ENCODE peak calls at places on chromosome 1, in six cellular contexts. A is NB4, R is cardiac muscle cell, G is trophoblast cell, X is fibroblast of the aortic adventitia, Y is ascending aorta. K is an unnamed sample.

GRCh38 chr1:201261771-201262547 is 21.3 kb upstream of the PKP1 start:
- DNase-seq in A (no peak), R (no peak), G (peak; percentile 95), X (no peak), Y (peak; percentile 46), K (peak; percentile 83)

GRCh38 chr1:31735571-31735970 is 28.6 kb downstream of the ADGRB2 start:
- DNase-seq in A (no peak), R (no peak), G (no peak), X (no peak), Y (no peak), K (no peak)

GRCh38 chr1:221473392-221473791 is 268.5 kb downstream of the DUSP10 start:
- DNase-seq in A (no peak), R (no peak), G (no peak), X (no peak), Y (no peak), K (no peak)

GRCh38 chr1:66761273-66761672 is 9.0 kb downstream of the DYNLT5 start:
- DNase-seq in A (peak; percentile 35), R (no peak), G (peak; percentile 10), X (peak; percentile 25), Y (no peak), K (no peak)

GRCh38 chr1:169795687-169796086 is 980 bp upstream of the METTL18 start:
- DNase-seq in A (peak; percentile 44), R (no peak), G (no peak), X (no peak), Y (no peak), K (no peak)

GRCh38 chr1:231139659-231140650 is 21.9 kb upstream of the TRIM67 start:
- DNase-seq in A (no peak), R (no peak), G (peak; percentile 95), X (peak; percentile 94), Y (no peak), K (no peak)

GRCh38 chr1:36856126-36856525 is 178.2 kb downstream of the GRIK3 start:
- DNase-seq in A (no peak), R (no peak), G (peak; percentile 22), X (no peak), Y (no peak), K (no peak)

GRCh38 chr1:53799141-53799540 is 39.0 kb downstream of the NDC1 start:
- DNase-seq in A (no peak), R (no peak), G (peak; percentile 42), X (peak; percentile 4), Y (no peak), K (no peak)

GRCh38 chr1:41626616-41627375 is 142.3 kb upstream of the EDN2 start:
- DNase-seq in A (no peak), R (no peak), G (peak; percentile 43), X (peak; percentile 25), Y (no peak), K (no peak)

GRCh38 chr1:85606414-85606800 is 25.8 kb downstream of the CCN1 start:
- DNase-seq in A (no peak), R (no peak), G (no peak), X (no peak), Y (no peak), K (no peak)

GRCh38 chr1:203327684-203328457 is 22.6 kb downstream of the BTG2 start:
- DNase-seq in A (peak; percentile 75), R (peak; percentile 50), G (peak; percentile 60), X (peak; percentile 66), Y (peak; percentile 84), K (peak; percentile 92)

GRCh38 chr1:240385985-240386978 is 225.7 kb downstream of the GREM2 start:
- DNase-seq in A (peak; percentile 2), R (no peak), G (peak; percentile 93), X (peak; percentile 91), Y (no peak), K (no peak)

GRCh38 chr1:165367375-165367993 is 11.0 kb upstream of the LMX1A start:
- DNase-seq in A (peak; percentile 61), R (peak; percentile 83), G (peak; percentile 90), X (peak; percentile 84), Y (peak; percentile 87), K (peak; percentile 79)

GRCh38 chr1:56524263-56524662 is 55.1 kb downstream of the PLPP3 start:
- DNase-seq in A (no peak), R (no peak), G (no peak), X (no peak), Y (no peak), K (no peak)

GRCh38 chr1:204584699-204585372 is 68.6 kb downstream of the MDM4 start:
- DNase-seq in A (no peak), R (no peak), G (no peak), X (no peak), Y (no peak), K (no peak)

GRCh38 chr1:205248793-205249601 is 21.3 kb downstream of the TMCC2 start:
- DNase-seq in A (no peak), R (peak; percentile 62), G (no peak), X (peak; percentile 72), Y (peak; percentile 82), K (no peak)

GRCh38 chr1:186873687-186874086 is 44.9 kb downstream of the PLA2G4A start:
- DNase-seq in A (no peak), R (no peak), G (no peak), X (no peak), Y (no peak), K (no peak)

GRCh38 chr1:151311589-151312331 is 15.5 kb downstream of the PI4KB start:
- DNase-seq in A (peak; percentile 95), R (no peak), G (peak; percentile 99), X (peak; percentile 98), Y (peak; percentile 96), K (peak; percentile 92)

GRCh38 chr1:163410073-163410522 is 88.3 kb downstream of the NUF2 start:
- DNase-seq in A (peak; percentile 62), R (peak; percentile 85), G (peak; percentile 79), X (peak; percentile 71), Y (no peak), K (peak; percentile 21)

GRCh38 chr1:154183045-154183968 is 8.6 kb downstream of the TPM3 start:
- DNase-seq in A (peak; percentile 97), R (peak; percentile 97), G (peak; percentile 99), X (peak; percentile 92), Y (peak; percentile 98), K (peak; percentile 94)
- H3K4me3 ChIP-seq in A (peak overlapping the region; percentile 81), R (peak overlapping the region; percentile 54), G (peak overlapping the region; percentile 99), X (peak overlapping the region; percentile 100), Y (peak overlapping the region; percentile 88), K (peak overlapping the region; percentile 94)

GRCh38 chr1:143736562-143736961 is 235.2 kb downstream of the FAM72C start:
- DNase-seq in A (no peak), R (no peak), G (no peak), X (no peak), Y (no peak), K (no peak)
- H3K4me3 ChIP-seq in A (no peak overlapping the region), R (peak overlapping the region; percentile 33), G (peak overlapping the region; percentile 63), X (no peak overlapping the region), Y (no peak overlapping the region), K (no peak overlapping the region)

GRCh38 chr1:20184997-20185833 is 681 bp upstream of the UBXN10 start:
- DNase-seq in A (peak; percentile 78), R (no peak), G (no peak), X (no peak), Y (no peak), K (no peak)
- H3K4me3 ChIP-seq in A (no peak overlapping the region), R (peak overlapping the region; percentile 49), G (no peak overlapping the region), X (no peak overlapping the region), Y (no peak overlapping the region), K (no peak overlapping the region)

DNA sequence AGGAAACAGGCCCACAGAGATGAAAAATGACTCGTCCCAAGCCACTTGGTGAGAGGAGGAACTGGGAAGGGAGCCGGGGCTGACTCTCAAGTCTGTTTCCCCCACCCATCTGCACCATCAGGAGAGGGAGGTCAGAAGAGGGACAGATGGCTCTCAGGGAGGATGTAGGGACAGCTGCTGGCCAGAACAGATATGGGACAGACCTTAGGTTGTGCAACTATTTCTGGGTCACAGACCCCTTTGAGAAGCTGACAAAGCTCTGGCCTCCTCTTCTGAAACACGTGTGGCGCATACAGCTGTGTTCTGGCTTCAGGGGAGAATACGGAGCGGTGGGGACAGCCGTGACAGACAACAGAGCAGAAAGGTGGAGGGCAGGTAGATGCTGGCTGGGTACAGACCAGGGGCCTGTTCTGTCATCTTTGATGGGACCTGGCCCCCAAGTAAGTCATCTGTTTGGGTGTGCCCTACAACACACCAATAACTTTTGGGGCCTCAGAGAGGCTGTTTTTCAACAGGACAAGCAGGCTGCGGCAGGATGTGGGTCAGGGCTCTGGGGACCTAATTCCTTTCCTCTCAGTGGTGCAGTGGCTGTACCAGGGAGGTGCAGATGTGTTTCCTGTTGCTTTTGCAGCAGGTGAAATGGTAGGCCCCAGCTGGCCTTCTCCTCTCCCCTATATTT is 7.3 kb downstream of the SH3BGRL3 start:
- DNase-seq in A (peak; percentile 90), R (no peak), G (no peak), X (no peak), Y (no peak), K (no peak)
- H3K4me3 ChIP-seq in A (no peak overlapping the region), R (no peak overlapping the region), G (no peak overlapping the region), X (no peak overlapping the region), Y (no peak overlapping the region), K (no peak overlapping the region)

DNA sequence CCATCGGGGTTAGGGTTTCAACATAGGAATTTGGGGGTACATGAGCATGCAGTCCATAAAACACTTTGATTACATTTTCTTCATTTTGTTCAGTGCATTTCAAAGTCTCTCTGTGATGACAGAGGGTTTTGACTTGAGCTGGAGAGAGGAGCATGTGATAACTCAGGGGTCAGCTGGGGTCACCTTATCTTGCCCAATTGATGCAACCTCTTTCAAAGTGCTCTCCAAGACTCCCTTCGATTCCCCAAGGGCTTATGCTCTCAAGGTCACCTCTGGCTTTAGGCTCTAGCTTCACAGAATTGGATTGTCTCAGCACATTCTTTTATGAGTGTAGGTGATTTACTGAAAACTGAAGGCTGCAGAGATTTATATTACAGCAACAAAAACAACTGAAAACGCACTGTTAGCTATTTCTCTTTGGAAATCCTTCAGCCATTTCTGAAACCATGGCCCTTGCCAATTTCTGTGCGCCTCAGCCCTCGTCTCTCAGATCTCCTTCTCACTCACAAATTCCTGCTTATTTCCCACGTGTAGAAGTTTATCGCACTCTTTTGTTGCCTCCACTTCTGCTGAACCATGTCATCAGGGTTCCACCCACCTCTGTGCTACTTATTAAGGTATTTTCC is 34.5 kb upstream of the MAP1LC3C start:
- DNase-seq in A (no peak), R (peak; percentile 68), G (no peak), X (no peak), Y (no peak), K (no peak)
- H3K4me3 ChIP-seq in A (no peak overlapping the region), R (no peak overlapping the region), G (no peak overlapping the region), X (no peak overlapping the region), Y (no peak overlapping the region), K (no peak overlapping the region)

DNA sequence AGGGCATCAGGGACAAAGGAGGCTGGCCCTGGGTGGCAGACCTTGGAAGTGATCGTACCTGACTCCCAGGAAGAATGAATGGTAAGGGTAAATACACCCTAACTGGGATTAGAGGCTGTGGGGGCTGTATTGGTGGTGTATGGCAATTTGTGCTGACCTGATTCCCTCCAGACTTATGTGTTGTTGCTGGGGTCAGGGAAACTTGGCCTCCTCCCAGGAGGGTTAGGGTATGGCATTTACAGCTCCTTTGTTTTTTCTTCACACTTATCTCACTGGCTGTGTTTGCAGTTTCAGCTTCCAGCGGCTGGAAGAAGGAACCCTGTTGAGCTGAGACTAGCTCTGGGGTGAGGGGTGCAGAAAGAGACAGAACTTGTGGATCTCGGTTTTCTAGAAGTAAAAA is 8.2 kb downstream of the VANGL1 start:
- DNase-seq in A (no peak), R (peak; percentile 53), G (no peak), X (no peak), Y (no peak), K (no peak)
- H3K4me3 ChIP-seq in A (no peak overlapping the region), R (no peak overlapping the region), G (no peak overlapping the region), X (no peak overlapping the region), Y (no peak overlapping the region), K (no peak overlapping the region)